ENCODE peak calls at places on chromosomes 2 and 18, in nine cellular contexts. D is SK-N-SH; V is adrenal gland; Q is omental fat pad; M is psoas muscle; B is mucosa of descending colon; R is astrocyte of the spinal cord; H is CD8-positive, alpha-beta T cell; W is H9. Y is an unnamed sample.

GRCh38 chr2:203083328-203083727 is 68.7 kb downstream of the NBEAL1 start:
- DNase-seq in D (no peak), V (no peak), Q (no peak), M (no peak), B (no peak), R (no peak), H (no peak), W (no peak), Y (no peak)

GRCh38 chr2:12928706-12929291 is 212.1 kb downstream of the TRIB2 start:
- DNase-seq in D (no peak), V (no peak), Q (no peak), M (no peak), B (no peak), R (peak; percentile 44), H (no peak), W (no peak), Y (no peak)

GRCh38 chr2:99659874-99660273 is 170.1 kb upstream of the REV1 start:
- DNase-seq in D (no peak), V (no peak), Q (no peak), M (peak; percentile 46), B (no peak), R (peak; percentile 68), H (no peak), W (no peak), Y (no peak)

GRCh38 chr2:235286624-235287368 is 207.0 kb upstream of the AGAP1 start:
- DNase-seq in D (no peak), V (no peak), Q (no peak), M (no peak), B (no peak), R (no peak), H (no peak), W (no peak), Y (no peak)

GRCh38 chr2:72940786-72941185 is 23.5 kb downstream of the EMX1 start:
- DNase-seq in D (no peak), V (no peak), Q (no peak), M (no peak), B (no peak), R (peak; percentile 23), H (no peak), W (no peak), Y (no peak)

GRCh38 chr2:26534865-26535662 is 57.1 kb upstream of the OTOF start:
- DNase-seq in D (no peak), V (no peak), Q (no peak), M (no peak), B (no peak), R (no peak), H (no peak), W (no peak), Y (no peak)

GRCh38 chr2:165825041-165825440 is 31.0 kb upstream of the GALNT3 start:
- DNase-seq in D (no peak), V (no peak), Q (no peak), M (no peak), B (no peak), R (peak; percentile 69), H (no peak), W (no peak), Y (peak; percentile 31)

GRCh38 chr2:37917281-37918228 is 7.5 kb upstream of the RMDN2 start:
- DNase-seq in D (no peak), V (no peak), Q (no peak), M (no peak), B (no peak), R (no peak), H (no peak), W (no peak), Y (no peak)

GRCh38 chr2:216648105-216648504 is 14.9 kb downstream of the IGFBP2 start:
- DNase-seq in D (no peak), V (no peak), Q (no peak), M (no peak), B (no peak), R (no peak), H (no peak), W (no peak), Y (no peak)

GRCh38 chr2:95004702-95005101 is 20.8 kb upstream of the MAL start:
- DNase-seq in D (no peak), V (no peak), Q (no peak), M (no peak), B (no peak), R (no peak), H (no peak), W (no peak), Y (no peak)

GRCh38 chr2:218898109-218898878 is 17.6 kb downstream of the WNT10A start:
- DNase-seq in D (peak; percentile 94), V (peak; percentile 74), Q (peak; percentile 90), M (peak; percentile 69), B (peak; percentile 84), R (peak; percentile 12), H (peak; percentile 90), W (peak; percentile 91), Y (peak; percentile 82)

GRCh38 chr2:109339519-109339991 is 210.6 kb downstream of the SH3RF3 start:
- DNase-seq in D (no peak), V (peak; percentile 14), Q (no peak), M (no peak), B (no peak), R (peak; percentile 74), H (no peak), W (peak; percentile 8), Y (no peak)

GRCh38 chr18:30149585-30149984 is 893.0 kb downstream of the DSC3 start:
- DNase-seq in D (no peak), V (no peak), Q (no peak), M (no peak), B (no peak), R (no peak), H (no peak), W (no peak), Y (no peak)

DNA sequence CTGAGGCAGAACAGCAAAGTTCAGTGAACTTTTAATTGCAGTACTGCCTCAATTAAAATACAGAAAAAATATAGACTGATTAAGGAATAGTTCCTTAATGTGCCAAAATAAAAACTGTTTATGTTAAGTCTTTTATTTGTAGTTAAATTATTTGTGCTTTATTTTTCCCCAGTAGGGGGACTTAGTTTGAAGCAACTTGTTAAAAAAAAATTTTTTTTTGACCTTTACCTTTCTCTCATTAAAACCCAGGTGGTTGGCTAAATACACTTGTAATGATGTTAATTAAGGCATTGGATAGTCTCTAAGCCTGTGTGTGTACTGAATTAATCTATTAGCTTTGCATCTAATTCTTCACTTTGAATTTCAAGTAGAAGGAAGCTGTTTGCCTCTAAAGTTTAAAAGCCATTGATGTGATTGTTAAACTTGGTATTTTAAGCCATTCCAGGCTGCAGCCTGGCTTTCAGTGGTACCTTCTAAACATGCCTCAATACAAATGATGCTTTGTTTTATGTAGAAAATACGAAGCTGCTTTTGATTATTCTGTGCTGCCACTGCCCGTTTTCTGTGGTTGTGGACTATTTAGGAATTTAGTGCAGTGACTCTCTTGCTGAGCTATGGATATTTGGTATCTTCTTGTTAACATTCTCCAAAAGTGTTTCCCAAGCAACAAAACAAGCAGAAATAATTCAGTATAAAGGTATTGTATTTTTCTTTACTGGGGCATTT is 102.9 kb downstream of the TANC1 start:
- DNase-seq in D (no peak), V (no peak), Q (no peak), M (no peak), B (no peak), R (peak; percentile 85), H (no peak), W (no peak), Y (no peak)
- TF ChIP-seq CTCF in D (peak; percentile 36), V (peak; percentile 11), Q (no peak), M (peak; percentile 5), B (no peak), R (no peak), H (no peak), W (no peak), Y (no peak)

GRCh38 chr2:173099271-173099670 is 23.6 kb downstream of the MAP3K20 start:
- DNase-seq in D (no peak), V (no peak), Q (no peak), M (no peak), B (no peak), R (no peak), H (no peak), W (no peak), Y (no peak)
- TF ChIP-seq CTCF in D (no peak), V (no peak), Q (no peak), M (no peak), B (no peak), R (no peak), H (no peak), W (no peak), Y (no peak)

DNA sequence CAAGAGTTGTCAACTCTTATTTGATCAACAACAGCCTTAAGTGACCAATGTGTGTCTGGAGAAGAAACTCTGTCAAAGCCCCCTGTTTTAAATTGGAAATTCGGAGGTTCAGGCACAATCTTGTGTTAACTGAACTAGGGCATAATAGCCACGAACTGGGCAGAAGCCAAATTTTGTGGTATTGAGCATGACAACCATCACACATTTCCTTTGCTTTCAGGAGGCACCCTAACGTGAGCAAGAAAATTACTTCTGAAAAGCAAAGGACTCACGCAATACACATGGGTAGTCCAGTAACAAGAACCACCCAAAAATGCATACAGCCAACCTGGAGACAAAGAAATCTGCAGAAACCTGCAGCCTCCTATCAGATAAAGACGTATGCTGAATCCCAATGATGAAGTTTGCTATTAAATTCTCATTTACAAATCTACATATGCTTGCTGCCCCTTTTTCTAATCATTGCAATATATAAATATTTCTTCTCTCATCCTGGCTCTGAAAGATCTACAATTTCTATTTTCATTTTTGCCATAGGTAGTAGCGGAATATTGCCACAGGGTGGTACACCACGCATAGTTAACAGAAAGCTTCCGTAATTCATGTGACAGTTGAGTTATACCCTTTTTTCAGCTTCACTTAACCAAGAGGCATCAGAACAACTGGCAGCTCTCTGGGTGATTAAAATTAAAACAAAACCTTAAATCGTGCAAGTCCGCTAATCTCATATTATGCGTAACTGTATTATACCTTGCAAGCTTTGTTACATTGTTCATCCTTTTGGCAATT is 495.8 kb downstream of the NRXN1 start:
- DNase-seq in D (peak; percentile 14), V (no peak), Q (no peak), M (no peak), B (no peak), R (peak; percentile 32), H (no peak), W (no peak), Y (no peak)
- TF ChIP-seq CTCF in D (peak; percentile 70), V (no peak), Q (no peak), M (no peak), B (no peak), R (peak; percentile 71), H (no peak), W (peak; percentile 73), Y (no peak)

GRCh38 chr18:32958746-32959145 is 185.9 kb upstream of the KLHL14 start:
- DNase-seq in D (no peak), V (no peak), Q (no peak), M (no peak), B (no peak), R (no peak), H (no peak), W (no peak), Y (no peak)

DNA sequence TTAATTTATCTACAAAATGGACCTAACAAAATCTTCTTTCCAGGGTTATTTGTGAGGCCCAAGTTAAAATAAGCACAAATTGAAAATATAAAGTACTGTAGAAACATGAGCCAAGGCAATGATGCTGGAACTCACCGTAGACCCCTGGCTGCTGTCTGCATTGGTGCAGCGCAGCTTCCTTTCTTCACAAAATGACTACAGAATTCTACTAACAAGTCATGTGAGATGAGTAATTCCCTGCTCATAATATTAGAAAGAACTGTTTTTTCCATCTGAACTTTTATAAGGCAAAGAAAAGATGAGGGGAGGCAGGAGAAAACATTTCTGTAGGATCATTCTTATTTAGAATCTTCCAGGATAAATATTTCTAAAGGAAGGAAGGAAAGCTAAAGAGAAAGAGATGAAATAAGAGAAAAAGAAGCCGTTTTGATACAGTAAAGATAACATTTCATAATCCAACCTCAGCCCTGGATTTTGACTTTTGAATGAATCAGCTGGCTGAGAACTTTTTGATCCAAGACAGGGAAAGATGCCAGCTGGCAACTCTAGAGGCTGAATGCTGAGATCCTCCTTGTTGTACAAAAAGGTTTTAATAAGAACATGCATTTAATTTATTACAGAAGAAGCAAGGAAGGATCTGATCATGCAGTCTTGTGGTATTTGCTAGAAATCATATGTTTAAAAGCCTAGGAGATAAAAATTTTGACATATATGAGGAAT is 183.9 kb upstream of the KLHL14 start:
- DNase-seq in D (peak; percentile 7), V (peak; percentile 45), Q (no peak), M (no peak), B (no peak), R (peak; percentile 85), H (no peak), W (peak; percentile 29), Y (no peak)
- TF ChIP-seq CTCF in D (peak; percentile 44), V (no peak), Q (no peak), M (no peak), B (no peak), R (peak; percentile 79), H (no peak), W (peak; percentile 67), Y (no peak)